ENCODE peak calls at places on chromosomes 13 and 19, in five cellular contexts. One of them, this sample, is unnamed.

GRCh38 chr13:27644302-27644701 is 22.6 kb downstream of the POLR1D start:
- DNase-seq in uterus: no peak
- DNase-seq in PC-9: no peak
- DNase-seq in GM23338: no peak
- DNase-seq in RWPE2: no peak
- DNase-seq in this sample: no peak

GRCh38 chr19:43527860-43528622 is 1.0 kb upstream of the ETHE1 start:
- DNase-seq in uterus: peak
- DNase-seq in PC-9: no peak
- DNase-seq in GM23338: no peak
- DNase-seq in RWPE2: no peak
- DNase-seq in this sample: peak

GRCh38 chr19:11200931-11201330 is 3.6 kb upstream of the KANK2 start:
- DNase-seq in uterus: no peak
- DNase-seq in PC-9: no peak
- DNase-seq in GM23338: no peak
- DNase-seq in RWPE2: no peak
- DNase-seq in this sample: no peak

GRCh38 chr13:23741879-23742510 is 147.2 kb downstream of the MIPEP start:
- DNase-seq in uterus: no peak
- DNase-seq in PC-9: no peak
- DNase-seq in GM23338: peak
- DNase-seq in RWPE2: no peak
- DNase-seq in this sample: no peak

GRCh38 chr13:95447766-95448165 is 104.8 kb upstream of the CLDN10 start:
- DNase-seq in uterus: no peak
- DNase-seq in PC-9: no peak
- DNase-seq in GM23338: peak
- DNase-seq in RWPE2: no peak
- DNase-seq in this sample: no peak

GRCh38 chr19:38004505-38005223 is 97.7 kb downstream of the SIPA1L3 start:
- DNase-seq in uterus: peak
- DNase-seq in PC-9: no peak
- DNase-seq in GM23338: peak
- DNase-seq in RWPE2: peak
- DNase-seq in this sample: peak

GRCh38 chr19:19538077-19538764 is at the start of gene CILP2:
- DNase-seq in uterus: no peak
- DNase-seq in PC-9: no peak
- DNase-seq in GM23338: peak
- DNase-seq in RWPE2: peak
- DNase-seq in this sample: no peak

GRCh38 chr13:113996912-113997745 is 23.3 kb upstream of the C13orf46 start:
- DNase-seq in uterus: no peak
- DNase-seq in PC-9: peak
- DNase-seq in GM23338: no peak
- DNase-seq in RWPE2: peak
- DNase-seq in this sample: no peak

GRCh38 chr19:3985643-3986259 is 488 bp upstream of the EEF2 start:
- DNase-seq in uterus: no peak
- DNase-seq in PC-9: no peak
- DNase-seq in GM23338: no peak
- DNase-seq in RWPE2: no peak
- DNase-seq in this sample: peak

GRCh38 chr13:20160346-20161274 is at the start of gene GJA3:
- DNase-seq in uterus: no peak
- DNase-seq in PC-9: no peak
- DNase-seq in GM23338: peak
- DNase-seq in RWPE2: no peak
- DNase-seq in this sample: no peak

GRCh38 chr13:23632741-23633140 is 62.5 kb downstream of the TNFRSF19 start:
- DNase-seq in uterus: no peak
- DNase-seq in PC-9: no peak
- DNase-seq in GM23338: peak
- DNase-seq in RWPE2: no peak
- DNase-seq in this sample: no peak

GRCh38 chr19:41083516-41083915 is 4.7 kb upstream of the CYP2A13 start:
- DNase-seq in uterus: no peak
- DNase-seq in PC-9: peak
- DNase-seq in GM23338: no peak
- DNase-seq in RWPE2: no peak
- DNase-seq in this sample: no peak

GRCh38 chr13:39186205-39186880 is 148.1 kb downstream of the NHLRC3 start:
- DNase-seq in uterus: peak
- DNase-seq in PC-9: no peak
- DNase-seq in GM23338: no peak
- DNase-seq in RWPE2: no peak
- DNase-seq in this sample: no peak

GRCh38 chr13:97889803-97890202 is 63.7 kb upstream of the IPO5 start:
- DNase-seq in uterus: no peak
- DNase-seq in PC-9: no peak
- DNase-seq in GM23338: no peak
- DNase-seq in RWPE2: no peak
- DNase-seq in this sample: no peak

GRCh38 chr19:48964205-48965032 is 690 bp upstream of the FTL start:
- DNase-seq in uterus: no peak
- DNase-seq in PC-9: peak
- DNase-seq in GM23338: peak
- DNase-seq in RWPE2: no peak
- DNase-seq in this sample: no peak

GRCh38 chr13:113210834-113211233 is 1.4 kb downstream of the CUL4A start:
- DNase-seq in uterus: no peak
- DNase-seq in PC-9: peak
- DNase-seq in GM23338: no peak
- DNase-seq in RWPE2: no peak
- DNase-seq in this sample: no peak

GRCh38 chr19:1901940-1902404 is 3.2 kb upstream of the ADAT3 start:
- DNase-seq in uterus: no peak
- DNase-seq in PC-9: no peak
- DNase-seq in GM23338: no peak
- DNase-seq in RWPE2: no peak
- DNase-seq in this sample: no peak

GRCh38 chr13:112929778-112930055 is 39.3 kb upstream of the MCF2L start:
- DNase-seq in uterus: no peak
- DNase-seq in PC-9: no peak
- DNase-seq in GM23338: no peak
- DNase-seq in RWPE2: no peak
- DNase-seq in this sample: no peak

GRCh38 chr19:42461700-42462324 is 19.1 kb upstream of the CXCL17 start:
- DNase-seq in uterus: no peak
- DNase-seq in PC-9: no peak
- DNase-seq in GM23338: no peak
- DNase-seq in RWPE2: no peak
- DNase-seq in this sample: no peak

GRCh38 chr19:2249880-2250764 is 999 bp downstream of the AMH start:
- DNase-seq in uterus: no peak
- DNase-seq in PC-9: no peak
- DNase-seq in GM23338: peak
- DNase-seq in RWPE2: peak
- DNase-seq in this sample: no peak

GRCh38 chr19:4694211-4694987 is 24.3 kb upstream of the MYDGF start:
- DNase-seq in uterus: peak
- DNase-seq in PC-9: peak
- DNase-seq in GM23338: no peak
- DNase-seq in RWPE2: peak
- DNase-seq in this sample: no peak

GRCh38 chr19:57559404-57560025 is at the start of gene ZNF550:
- DNase-seq in uterus: peak
- DNase-seq in PC-9: peak
- DNase-seq in GM23338: peak
- DNase-seq in RWPE2: peak
- DNase-seq in this sample: peak

GRCh38 chr13:80313668-80314278 is 27.2 kb downstream of the SPRY2 start:
- DNase-seq in uterus: no peak
- DNase-seq in PC-9: peak
- DNase-seq in GM23338: no peak
- DNase-seq in RWPE2: no peak
- DNase-seq in this sample: no peak

GRCh38 chr13:34701919-34702318 is 240.2 kb upstream of the NBEA start:
- DNase-seq in uterus: no peak
- DNase-seq in PC-9: no peak
- DNase-seq in GM23338: no peak
- DNase-seq in RWPE2: no peak
- DNase-seq in this sample: no peak

GRCh38 chr19:1278713-1279112 is 3.4 kb downstream of the FAM174C start:
- DNase-seq in uterus: no peak
- DNase-seq in PC-9: no peak
- DNase-seq in GM23338: no peak
- DNase-seq in RWPE2: no peak
- DNase-seq in this sample: no peak

GRCh38 chr19:32416749-32417469 is 11.3 kb downstream of the DPY19L3 start:
- DNase-seq in uterus: no peak
- DNase-seq in PC-9: no peak
- DNase-seq in GM23338: no peak
- DNase-seq in RWPE2: no peak
- DNase-seq in this sample: no peak

GRCh38 chr13:30141773-30142501 is 165.4 kb downstream of the KATNAL1 start:
- DNase-seq in uterus: no peak
- DNase-seq in PC-9: no peak
- DNase-seq in GM23338: no peak
- DNase-seq in RWPE2: no peak
- DNase-seq in this sample: no peak

GRCh38 chr19:32570081-32570785 is 10.8 kb upstream of the PDCD5 start:
- DNase-seq in uterus: peak
- DNase-seq in PC-9: peak
- DNase-seq in GM23338: peak
- DNase-seq in RWPE2: no peak
- DNase-seq in this sample: peak

GRCh38 chr19:1147934-1148549 is 26.0 kb downstream of the SBNO2 start:
- DNase-seq in uterus: no peak
- DNase-seq in PC-9: no peak
- DNase-seq in GM23338: no peak
- DNase-seq in RWPE2: no peak
- DNase-seq in this sample: no peak

GRCh38 chr19:53422551-53422950 is 9.2 kb upstream of the ZNF761 start:
- DNase-seq in uterus: no peak
- DNase-seq in PC-9: no peak
- DNase-seq in GM23338: peak
- DNase-seq in RWPE2: no peak
- DNase-seq in this sample: no peak

GRCh38 chr13:36207672-36208071 is 6.7 kb downstream of the SOHLH2 start:
- DNase-seq in uterus: no peak
- DNase-seq in PC-9: no peak
- DNase-seq in GM23338: peak
- DNase-seq in RWPE2: no peak
- DNase-seq in this sample: no peak

DNA sequence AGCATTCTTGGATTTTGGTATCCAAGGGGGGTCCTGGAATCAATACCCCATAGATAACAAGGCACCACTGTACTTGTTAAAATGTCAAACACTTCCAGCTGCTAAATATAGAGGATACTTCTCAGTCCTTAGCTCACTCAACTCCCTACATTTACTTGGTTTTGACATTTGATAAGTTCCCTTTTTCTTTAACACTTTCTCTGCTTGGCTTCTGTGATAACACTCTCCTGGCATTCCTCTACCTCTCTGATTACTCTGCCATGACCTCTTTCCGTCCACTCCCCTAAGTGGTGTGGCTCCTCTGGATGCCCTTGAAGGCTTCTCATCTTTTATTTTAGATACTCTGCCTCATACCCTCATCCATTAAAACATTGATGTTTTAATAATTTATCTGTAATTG is 65.2 kb downstream of the MICU2 start:
- DNase-seq in uterus: no peak
- DNase-seq in PC-9: no peak
- DNase-seq in GM23338: no peak
- DNase-seq in RWPE2: no peak
- DNase-seq in this sample: no peak
- TF ChIP-seq CTCF in uterus: no peak
- TF ChIP-seq CTCF in PC-9: no peak
- TF ChIP-seq CTCF in GM23338: no peak
- TF ChIP-seq CTCF in RWPE2: no peak
- TF ChIP-seq CTCF in this sample: no peak

GRCh38 chr19:21396893-21397572 is at the start of gene ZNF493:
- DNase-seq in uterus: peak
- DNase-seq in PC-9: peak
- DNase-seq in GM23338: peak
- DNase-seq in RWPE2: peak
- DNase-seq in this sample: peak

GRCh38 chr19:21396121-21396520 is 812 bp upstream of the ZNF493 start:
- DNase-seq in uterus: no peak
- DNase-seq in PC-9: no peak
- DNase-seq in GM23338: no peak
- DNase-seq in RWPE2: no peak
- DNase-seq in this sample: no peak

GRCh38 chr19:21402303-21402985 is 5.5 kb downstream of the ZNF493 start:
- DNase-seq in uterus: no peak
- DNase-seq in PC-9: no peak
- DNase-seq in GM23338: no peak
- DNase-seq in RWPE2: no peak
- DNase-seq in this sample: no peak

DNA sequence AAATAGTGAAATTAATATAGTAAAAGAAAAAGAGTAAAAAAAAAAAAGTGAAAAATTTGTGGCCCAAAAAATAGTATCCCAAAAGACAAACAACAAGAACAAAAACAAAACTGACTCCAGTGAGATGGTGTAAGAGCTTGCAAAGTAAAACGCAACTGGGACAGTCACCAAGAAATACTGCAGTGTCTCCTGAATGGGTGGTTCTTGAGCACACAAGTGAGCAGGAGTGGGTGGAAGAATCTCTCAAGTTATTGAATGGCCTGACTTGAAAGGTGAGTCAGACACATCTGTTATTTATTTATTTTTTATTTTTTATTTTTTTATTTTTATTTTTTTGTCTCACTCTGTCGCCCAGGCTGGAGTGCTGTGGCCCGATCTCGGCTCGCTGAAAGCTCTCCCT is 1.9 kb downstream of the ZNF493 start:
- DNase-seq in uterus: no peak
- DNase-seq in PC-9: no peak
- DNase-seq in GM23338: no peak
- DNase-seq in RWPE2: no peak
- DNase-seq in this sample: no peak
- H3K4me3 ChIP-seq in uterus: no peak
- H3K4me3 ChIP-seq in PC-9: no peak
- H3K4me3 ChIP-seq in GM23338: peak
- H3K4me3 ChIP-seq in RWPE2: no peak
- H3K4me3 ChIP-seq in this sample: no peak

DNA sequence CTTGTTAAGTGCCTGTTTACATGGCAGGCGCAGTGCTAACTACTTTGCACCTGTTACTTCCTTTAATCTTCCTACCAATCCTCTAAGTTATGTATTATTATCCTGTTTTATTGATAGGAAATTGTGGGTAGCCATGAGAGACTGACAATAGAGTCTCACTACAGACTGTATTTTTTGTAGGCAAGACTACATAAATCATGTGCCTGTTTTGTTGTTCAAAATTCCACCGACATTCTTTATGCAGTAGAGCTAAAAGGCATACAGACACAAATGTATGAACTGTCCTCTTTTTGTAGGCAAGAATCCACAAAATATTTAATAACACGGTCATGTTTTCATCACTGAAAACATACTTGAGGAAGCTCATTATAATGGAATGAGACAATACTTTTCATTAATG is 205.5 kb downstream of the NALCN start:
- DNase-seq in uterus: no peak
- DNase-seq in PC-9: no peak
- DNase-seq in GM23338: no peak
- DNase-seq in RWPE2: no peak
- DNase-seq in this sample: no peak
- H3K27ac ChIP-seq in uterus: no peak
- H3K27ac ChIP-seq in PC-9: peak
- H3K27ac ChIP-seq in GM23338: no peak
- H3K27ac ChIP-seq in RWPE2: peak
- H3K27ac ChIP-seq in this sample: no peak

GRCh38 chr13:103883152-103883551 is 816.9 kb upstream of the SLC10A2 start:
- DNase-seq in uterus: peak
- DNase-seq in PC-9: peak
- DNase-seq in GM23338: peak
- DNase-seq in RWPE2: peak
- DNase-seq in this sample: no peak
- TF ChIP-seq CTCF in uterus: peak
- TF ChIP-seq CTCF in PC-9: peak
- TF ChIP-seq CTCF in GM23338: peak
- TF ChIP-seq CTCF in RWPE2: peak
- TF ChIP-seq CTCF in this sample: no peak

This sample was measured in coronary artery.